ENCODE peak calls at places on chromosomes 16 and 17, in eight cellular contexts. One of them, this sample, is unnamed. For H3K4me1, the result is how much of the 10 kb centered on the place peaks cover.

GRCh38 chr17:5780476-5780875 is 196.2 kb upstream of the NLRP1 start:
- DNase-seq in suprapubic skin: no peak
- DNase-seq in cardiac muscle cell: no peak
- DNase-seq in CD8-positive, alpha-beta memory T cell: no peak
- DNase-seq in lung: no peak
- DNase-seq in heart right ventricle: no peak
- DNase-seq in A549: no peak
- DNase-seq in neural progenitor cell: no peak
- DNase-seq in this sample: no peak

GRCh38 chr16:1290032-1290431 is 19.4 kb upstream of the UBE2I start:
- DNase-seq in neural progenitor cell: peak
- DNase-seq in CD8-positive, alpha-beta memory T cell: no peak
- DNase-seq in lung: no peak
- DNase-seq in cardiac muscle cell: no peak
- DNase-seq in suprapubic skin: no peak
- DNase-seq in A549: no peak
- DNase-seq in heart right ventricle: no peak
- DNase-seq in this sample: no peak

GRCh38 chr16:64242510-64242909 is 879.4 kb downstream of the CDH11 start:
- DNase-seq in A549: no peak
- DNase-seq in heart right ventricle: peak
- DNase-seq in CD8-positive, alpha-beta memory T cell: no peak
- DNase-seq in neural progenitor cell: no peak
- DNase-seq in lung: no peak
- DNase-seq in cardiac muscle cell: peak
- DNase-seq in suprapubic skin: no peak
- DNase-seq in this sample: no peak

GRCh38 chr17:12078791-12079190 is 58.1 kb downstream of the MAP2K4 start:
- DNase-seq in heart right ventricle: no peak
- DNase-seq in suprapubic skin: no peak
- DNase-seq in CD8-positive, alpha-beta memory T cell: no peak
- DNase-seq in lung: no peak
- DNase-seq in cardiac muscle cell: no peak
- DNase-seq in A549: no peak
- DNase-seq in neural progenitor cell: no peak
- DNase-seq in this sample: no peak

GRCh38 chr17:9020824-9021157 is 519 bp upstream of the NTN1 start:
- DNase-seq in cardiac muscle cell: no peak
- DNase-seq in suprapubic skin: no peak
- DNase-seq in A549: no peak
- DNase-seq in neural progenitor cell: no peak
- DNase-seq in heart right ventricle: no peak
- DNase-seq in CD8-positive, alpha-beta memory T cell: no peak
- DNase-seq in lung: no peak
- DNase-seq in this sample: no peak

GRCh38 chr17:21213491-21214014 is 408 bp downstream of the TMEM11 start:
- DNase-seq in A549: peak
- DNase-seq in CD8-positive, alpha-beta memory T cell: peak
- DNase-seq in cardiac muscle cell: peak
- DNase-seq in suprapubic skin: no peak
- DNase-seq in lung: peak
- DNase-seq in neural progenitor cell: peak
- DNase-seq in heart right ventricle: peak
- DNase-seq in this sample: no peak

GRCh38 chr16:46972971-46973456 is 460 bp downstream of the DNAJA2 start:
- DNase-seq in CD8-positive, alpha-beta memory T cell: peak
- DNase-seq in heart right ventricle: peak
- DNase-seq in suprapubic skin: peak
- DNase-seq in neural progenitor cell: peak
- DNase-seq in lung: peak
- DNase-seq in A549: no peak
- DNase-seq in cardiac muscle cell: peak
- DNase-seq in this sample: peak

GRCh38 chr17:66094727-66095126 is 97.2 kb downstream of the CEP112 start:
- DNase-seq in lung: no peak
- DNase-seq in suprapubic skin: no peak
- DNase-seq in CD8-positive, alpha-beta memory T cell: no peak
- DNase-seq in A549: no peak
- DNase-seq in heart right ventricle: no peak
- DNase-seq in neural progenitor cell: no peak
- DNase-seq in cardiac muscle cell: no peak
- DNase-seq in this sample: no peak

GRCh38 chr16:86337581-86338402 is 172.5 kb upstream of the FOXF1 start:
- DNase-seq in suprapubic skin: no peak
- DNase-seq in neural progenitor cell: no peak
- DNase-seq in CD8-positive, alpha-beta memory T cell: no peak
- DNase-seq in cardiac muscle cell: no peak
- DNase-seq in heart right ventricle: no peak
- DNase-seq in lung: no peak
- DNase-seq in A549: no peak
- DNase-seq in this sample: no peak

GRCh38 chr17:41009301-41009760 is 403 bp upstream of the KRTAP3-1 start:
- DNase-seq in suprapubic skin: no peak
- DNase-seq in neural progenitor cell: peak
- DNase-seq in lung: no peak
- DNase-seq in A549: no peak
- DNase-seq in heart right ventricle: no peak
- DNase-seq in CD8-positive, alpha-beta memory T cell: no peak
- DNase-seq in cardiac muscle cell: no peak
- DNase-seq in this sample: no peak

GRCh38 chr17:39925282-39926134 is 1.9 kb downstream of the ORMDL3 start:
- DNase-seq in heart right ventricle: no peak
- DNase-seq in suprapubic skin: no peak
- DNase-seq in neural progenitor cell: no peak
- DNase-seq in CD8-positive, alpha-beta memory T cell: no peak
- DNase-seq in cardiac muscle cell: no peak
- DNase-seq in lung: no peak
- DNase-seq in A549: no peak
- DNase-seq in this sample: no peak

GRCh38 chr16:42069-42457 is 11.3 kb downstream of the POLR3K start:
- DNase-seq in neural progenitor cell: no peak
- DNase-seq in CD8-positive, alpha-beta memory T cell: no peak
- DNase-seq in lung: no peak
- DNase-seq in suprapubic skin: no peak
- DNase-seq in A549: no peak
- DNase-seq in heart right ventricle: no peak
- DNase-seq in cardiac muscle cell: no peak
- DNase-seq in this sample: no peak

GRCh38 chr16:81650982-81651562 is 128.0 kb upstream of the PLCG2 start:
- DNase-seq in neural progenitor cell: peak
- DNase-seq in heart right ventricle: peak
- DNase-seq in suprapubic skin: no peak
- DNase-seq in cardiac muscle cell: peak
- DNase-seq in CD8-positive, alpha-beta memory T cell: no peak
- DNase-seq in A549: no peak
- DNase-seq in lung: peak
- DNase-seq in this sample: peak

GRCh38 chr17:76996741-76997694 is 128.8 kb downstream of the MGAT5B start:
- DNase-seq in lung: no peak
- DNase-seq in cardiac muscle cell: no peak
- DNase-seq in CD8-positive, alpha-beta memory T cell: no peak
- DNase-seq in neural progenitor cell: no peak
- DNase-seq in suprapubic skin: no peak
- DNase-seq in heart right ventricle: no peak
- DNase-seq in A549: no peak
- DNase-seq in this sample: no peak

GRCh38 chr16:74811911-74812310 is 37.3 kb upstream of the FA2H start:
- DNase-seq in cardiac muscle cell: no peak
- DNase-seq in A549: no peak
- DNase-seq in lung: no peak
- DNase-seq in neural progenitor cell: no peak
- DNase-seq in heart right ventricle: no peak
- DNase-seq in suprapubic skin: no peak
- DNase-seq in CD8-positive, alpha-beta memory T cell: no peak
- DNase-seq in this sample: no peak

GRCh38 chr16:87016636-87017035 is 300.6 kb downstream of the C16orf95 start:
- DNase-seq in A549: no peak
- DNase-seq in neural progenitor cell: no peak
- DNase-seq in heart right ventricle: no peak
- DNase-seq in cardiac muscle cell: no peak
- DNase-seq in lung: no peak
- DNase-seq in suprapubic skin: no peak
- DNase-seq in CD8-positive, alpha-beta memory T cell: no peak
- DNase-seq in this sample: no peak

GRCh38 chr17:29722411-29723198 is 99.9 kb upstream of the CORO6 start:
- DNase-seq in CD8-positive, alpha-beta memory T cell: peak
- DNase-seq in cardiac muscle cell: peak
- DNase-seq in neural progenitor cell: no peak
- DNase-seq in suprapubic skin: no peak
- DNase-seq in lung: peak
- DNase-seq in heart right ventricle: peak
- DNase-seq in A549: no peak
- DNase-seq in this sample: peak

GRCh38 chr17:81553616-81554181 is 1.5 kb upstream of the FAAP100 start:
- DNase-seq in CD8-positive, alpha-beta memory T cell: no peak
- DNase-seq in A549: peak
- DNase-seq in cardiac muscle cell: no peak
- DNase-seq in neural progenitor cell: no peak
- DNase-seq in suprapubic skin: peak
- DNase-seq in lung: no peak
- DNase-seq in heart right ventricle: no peak
- DNase-seq in this sample: peak

GRCh38 chr17:27959382-27959709 is 66.2 kb upstream of the LYRM9 start:
- DNase-seq in cardiac muscle cell: no peak
- DNase-seq in heart right ventricle: no peak
- DNase-seq in neural progenitor cell: no peak
- DNase-seq in lung: no peak
- DNase-seq in A549: no peak
- DNase-seq in CD8-positive, alpha-beta memory T cell: no peak
- DNase-seq in suprapubic skin: no peak
- DNase-seq in this sample: no peak

GRCh38 chr17:39069114-39069756 is 82.2 kb downstream of the PLXDC1 start:
- DNase-seq in lung: no peak
- DNase-seq in heart right ventricle: no peak
- DNase-seq in suprapubic skin: no peak
- DNase-seq in neural progenitor cell: peak
- DNase-seq in A549: peak
- DNase-seq in CD8-positive, alpha-beta memory T cell: no peak
- DNase-seq in cardiac muscle cell: peak
- DNase-seq in this sample: peak

GRCh38 chr17:8745586-8746500 is 1.2 kb upstream of the CCDC42 start:
- DNase-seq in cardiac muscle cell: peak
- DNase-seq in heart right ventricle: peak
- DNase-seq in CD8-positive, alpha-beta memory T cell: peak
- DNase-seq in A549: peak
- DNase-seq in suprapubic skin: no peak
- DNase-seq in lung: peak
- DNase-seq in neural progenitor cell: peak
- DNase-seq in this sample: peak

GRCh38 chr16:68526143-68526781 is 12.8 kb upstream of the ZFP90 start:
- DNase-seq in heart right ventricle: no peak
- DNase-seq in suprapubic skin: no peak
- DNase-seq in neural progenitor cell: no peak
- DNase-seq in lung: no peak
- DNase-seq in A549: no peak
- DNase-seq in CD8-positive, alpha-beta memory T cell: no peak
- DNase-seq in cardiac muscle cell: no peak
- DNase-seq in this sample: no peak

GRCh38 chr17:37373530-37374159 is 2.1 kb upstream of the C17orf78 start:
- DNase-seq in heart right ventricle: peak
- DNase-seq in cardiac muscle cell: peak
- DNase-seq in neural progenitor cell: peak
- DNase-seq in lung: peak
- DNase-seq in A549: peak
- DNase-seq in suprapubic skin: no peak
- DNase-seq in CD8-positive, alpha-beta memory T cell: peak
- DNase-seq in this sample: no peak

DNA sequence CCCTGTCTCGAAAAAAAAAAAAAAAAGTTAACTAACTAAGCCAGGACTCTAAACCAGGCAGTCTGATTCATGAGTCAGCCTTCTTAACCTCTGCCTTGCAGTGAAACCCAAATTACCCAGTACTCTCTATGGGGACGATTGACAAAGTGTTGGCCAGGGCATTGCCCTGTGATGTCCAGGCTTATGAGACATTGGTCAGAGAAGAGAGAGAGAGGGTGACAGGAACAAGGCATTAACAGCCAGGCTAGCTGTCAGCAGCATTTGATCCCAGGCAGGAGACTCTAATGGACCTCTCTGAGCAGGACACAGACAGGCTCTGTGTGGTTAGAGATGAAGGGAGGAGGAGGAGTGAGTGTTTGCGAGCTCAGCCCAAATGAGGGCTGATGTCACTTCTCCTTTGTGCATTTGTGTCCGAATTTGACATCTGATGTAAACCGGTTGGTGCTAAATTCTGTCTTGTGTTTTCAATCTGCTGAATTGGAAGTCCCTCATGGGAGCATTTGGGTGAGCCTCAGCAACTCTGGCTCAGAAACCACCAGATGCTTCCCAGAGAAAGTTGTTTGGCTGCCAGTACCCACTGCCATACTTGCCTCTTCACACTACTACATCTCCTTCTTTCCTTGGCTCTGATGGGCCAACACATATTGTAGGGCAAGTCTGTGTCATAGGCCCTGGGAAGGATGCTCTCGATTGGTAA is 4.3 kb upstream of the MYL4 start:
- DNase-seq in CD8-positive, alpha-beta memory T cell: no peak
- DNase-seq in neural progenitor cell: no peak
- DNase-seq in heart right ventricle: peak
- DNase-seq in lung: no peak
- DNase-seq in cardiac muscle cell: no peak
- DNase-seq in A549: no peak
- DNase-seq in suprapubic skin: no peak
- DNase-seq in this sample: no peak
- H3K27ac ChIP-seq in CD8-positive, alpha-beta memory T cell: peak
- H3K27ac ChIP-seq in neural progenitor cell: no peak
- H3K27ac ChIP-seq in heart right ventricle: peak
- H3K27ac ChIP-seq in lung: peak
- H3K27ac ChIP-seq in cardiac muscle cell: peak
- H3K27ac ChIP-seq in A549: no peak
- H3K27ac ChIP-seq in suprapubic skin: peak
- H3K27ac ChIP-seq in this sample: peak

GRCh38 chr16:2523801-2524231 is 3.6 kb downstream of the AMDHD2 start:
- DNase-seq in suprapubic skin: no peak
- DNase-seq in lung: no peak
- DNase-seq in CD8-positive, alpha-beta memory T cell: no peak
- DNase-seq in cardiac muscle cell: no peak
- DNase-seq in neural progenitor cell: no peak
- DNase-seq in heart right ventricle: no peak
- DNase-seq in A549: no peak
- DNase-seq in this sample: no peak
- H3K4me1 ChIP-seq in suprapubic skin: under half
- H3K4me1 ChIP-seq in lung: under half
- H3K4me1 ChIP-seq in CD8-positive, alpha-beta memory T cell: under half
- H3K4me1 ChIP-seq in cardiac muscle cell: under half
- H3K4me1 ChIP-seq in neural progenitor cell: under half
- H3K4me1 ChIP-seq in heart right ventricle: under half
- H3K4me1 ChIP-seq in A549: under half
- H3K4me1 ChIP-seq in this sample: under half

GRCh38 chr17:64130559-64131001 is 636 bp upstream of the ERN1 start:
- DNase-seq in cardiac muscle cell: no peak
- DNase-seq in A549: no peak
- DNase-seq in CD8-positive, alpha-beta memory T cell: no peak
- DNase-seq in heart right ventricle: peak
- DNase-seq in suprapubic skin: no peak
- DNase-seq in lung: peak
- DNase-seq in neural progenitor cell: no peak
- DNase-seq in this sample: no peak
- H3K4me3 ChIP-seq in cardiac muscle cell: peak
- H3K4me3 ChIP-seq in A549: peak
- H3K4me3 ChIP-seq in CD8-positive, alpha-beta memory T cell: peak
- H3K4me3 ChIP-seq in heart right ventricle: peak
- H3K4me3 ChIP-seq in suprapubic skin: peak
- H3K4me3 ChIP-seq in lung: peak
- H3K4me3 ChIP-seq in neural progenitor cell: peak
- H3K4me3 ChIP-seq in this sample: no peak

GRCh38 chr16:88936913-88937666 is 39.9 kb downstream of the CBFA2T3 start:
- DNase-seq in A549: no peak
- DNase-seq in CD8-positive, alpha-beta memory T cell: no peak
- DNase-seq in cardiac muscle cell: no peak
- DNase-seq in heart right ventricle: no peak
- DNase-seq in lung: no peak
- DNase-seq in neural progenitor cell: no peak
- DNase-seq in suprapubic skin: no peak
- DNase-seq in this sample: peak
- H3K27ac ChIP-seq in A549: no peak
- H3K27ac ChIP-seq in CD8-positive, alpha-beta memory T cell: no peak
- H3K27ac ChIP-seq in cardiac muscle cell: no peak
- H3K27ac ChIP-seq in heart right ventricle: peak
- H3K27ac ChIP-seq in lung: no peak
- H3K27ac ChIP-seq in neural progenitor cell: no peak
- H3K27ac ChIP-seq in suprapubic skin: peak
- H3K27ac ChIP-seq in this sample: no peak

This sample was measured in pancreas.